ENCODE peak calls at places on chromosome 19, in eight cellular contexts. F is HepG2, I is astrocyte, X is mesendoderm, J is IMR-90, S is GM23248, G is neural progenitor cell, N is PC-3. V is an unnamed sample.

GRCh38 chr19:55419624-55420236 is 12.1 kb upstream of the UBE2S start:
- DNase-seq in N (no peak), I (no peak), J (no peak), F (no peak), G (no peak), X (no peak), S (no peak), V (no peak)

GRCh38 chr19:44623080-44623479 is 9.7 kb downstream of the IGSF23 start:
- DNase-seq in G (no peak), N (peak), S (peak), I (peak), J (peak), F (no peak), X (peak), V (no peak)

GRCh38 chr19:35851213-35852028 is 883 bp downstream of the NPHS1 start:
- DNase-seq in S (no peak), J (no peak), G (peak), N (no peak), F (no peak), I (no peak), X (peak), V (peak)

GRCh38 chr19:34984287-34984686 is 15.8 kb upstream of the GRAMD1A start:
- DNase-seq in S (no peak), J (no peak), N (no peak), F (no peak), I (no peak), G (no peak), X (no peak), V (no peak)

GRCh38 chr19:13727798-13728197 is 36.5 kb upstream of the MRI1 start:
- DNase-seq in F (no peak), I (peak), X (no peak), J (peak), S (peak), G (no peak), N (no peak), V (no peak)

GRCh38 chr19:42281175-42282035 is 12.4 kb downstream of the CIC start:
- DNase-seq in N (no peak), F (peak), I (peak), G (peak), S (peak), X (peak), J (peak), V (peak)

GRCh38 chr19:14089662-14090508 is 666 bp downstream of the SAMD1 start:
- DNase-seq in S (peak), F (no peak), G (peak), N (peak), X (peak), J (peak), I (peak), V (peak)

GRCh38 chr19:57288373-57288772 is 8.1 kb downstream of the ZNF460 start:
- DNase-seq in I (no peak), S (no peak), X (no peak), N (no peak), J (no peak), G (no peak), F (no peak), V (no peak)

GRCh38 chr19:5317321-5317720 is 23.3 kb downstream of the PTPRS start:
- DNase-seq in G (no peak), N (no peak), F (no peak), I (no peak), X (no peak), J (no peak), S (no peak), V (no peak)

GRCh38 chr19:41702208-41702651 is 6.2 kb upstream of the CEACAM5 start:
- DNase-seq in I (peak), G (no peak), N (peak), S (peak), J (peak), F (no peak), X (no peak), V (no peak)

GRCh38 chr19:31715249-31715944 is 366.2 kb upstream of the TSHZ3 start:
- DNase-seq in F (no peak), X (peak), N (no peak), G (no peak), J (no peak), S (no peak), I (peak), V (no peak)

GRCh38 chr19:9498183-9498902 is at the start of gene ZNF560:
- DNase-seq in I (peak), X (no peak), F (no peak), S (peak), N (no peak), G (no peak), J (peak), V (no peak)

GRCh38 chr19:48818234-48818823 is 7.5 kb upstream of the BCAT2 start:
- DNase-seq in F (no peak), X (no peak), S (no peak), I (no peak), J (no peak), G (no peak), N (no peak), V (no peak)

GRCh38 chr19:1854542-1855039 is 6.3 kb upstream of the REXO1 start:
- DNase-seq in I (no peak), G (peak), N (no peak), X (peak), J (no peak), S (peak), F (no peak), V (peak)
- H3K4me3 ChIP-seq in I (no peak), G (peak), N (no peak), X (no peak), J (no peak), S (peak), F (no peak), V (no peak)

DNA sequence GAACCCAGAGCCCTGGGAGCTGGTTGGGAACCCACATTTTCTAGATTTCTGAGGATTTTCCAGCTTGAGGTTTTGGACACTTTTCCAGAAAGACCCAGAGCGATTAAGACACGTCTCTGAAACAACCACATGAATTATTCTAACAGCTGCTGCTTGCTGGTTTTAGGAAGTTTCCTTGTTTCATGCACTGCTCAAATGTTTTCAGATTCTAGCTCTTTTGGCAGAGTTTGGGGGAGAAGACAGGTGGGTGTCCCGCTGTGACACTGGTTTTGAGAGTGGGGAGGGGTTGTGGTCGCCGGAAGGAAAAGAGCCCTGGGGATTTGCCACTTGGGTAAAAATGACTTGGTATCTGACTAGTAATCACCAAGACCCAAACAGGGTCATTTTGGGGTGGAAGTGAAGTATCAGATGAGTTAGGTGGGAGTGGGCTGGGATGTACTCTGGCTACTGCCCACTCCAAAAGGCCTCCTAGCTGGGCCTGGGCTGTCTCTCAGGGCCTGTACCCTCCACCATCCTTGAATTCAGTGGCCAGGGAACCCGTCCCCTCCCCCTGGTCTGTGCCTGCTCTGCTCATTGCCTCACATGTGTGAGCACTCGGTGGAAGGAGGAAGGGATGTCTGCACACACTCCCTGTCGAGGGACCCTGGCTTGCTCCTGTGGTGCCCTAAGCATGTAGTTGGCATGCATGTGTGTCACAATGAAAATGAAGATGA is 13.2 kb downstream of the GATAD2A start:
- DNase-seq in I (peak), G (no peak), J (no peak), F (no peak), X (no peak), N (no peak), S (no peak), V (no peak)
- H3K4me2 ChIP-seq in I (no peak), G (no peak), J (no peak), F (no peak), X (no peak), N (no peak), S (no peak), V (no peak)

GRCh38 chr19:50835785-50836542 is 2.6 kb upstream of the KLK15 start:
- DNase-seq in G (peak), I (peak), X (peak), J (peak), S (peak), F (peak), N (peak), V (peak)
- H3K9ac ChIP-seq in G (no peak), I (peak), X (peak), J (peak), S (peak), F (peak), N (no peak), V (peak)

GRCh38 chr19:16074488-16075365 is 1.6 kb upstream of the TPM4 start:
- DNase-seq in N (no peak), S (no peak), J (no peak), G (no peak), X (no peak), F (no peak), I (no peak), V (no peak)
- H3K4me3 ChIP-seq in N (no peak), S (no peak), J (no peak), G (no peak), X (no peak), F (no peak), I (no peak), V (no peak)

DNA sequence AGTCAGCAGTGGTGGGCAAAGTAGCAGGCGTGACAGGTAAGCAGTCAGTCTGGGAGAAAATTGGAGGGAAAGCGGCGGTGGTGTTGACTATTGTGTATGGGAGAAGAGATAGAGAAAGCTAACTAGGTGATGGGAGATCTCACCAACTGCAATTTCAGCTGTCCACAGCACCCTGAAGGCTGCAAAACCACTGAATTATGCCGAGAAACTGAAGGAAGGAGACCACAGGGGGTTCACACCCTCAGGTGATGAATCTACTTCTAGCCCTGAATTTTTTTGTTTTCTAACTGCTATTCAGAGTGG is 631.5 kb downstream of the UQCRFS1 start:
- DNase-seq in X (no peak), J (no peak), G (no peak), N (no peak), F (no peak), S (no peak), I (no peak), V (no peak)
- H3K4me2 ChIP-seq in X (no peak), J (no peak), G (no peak), N (no peak), F (no peak), S (no peak), I (no peak), V (no peak)

DNA sequence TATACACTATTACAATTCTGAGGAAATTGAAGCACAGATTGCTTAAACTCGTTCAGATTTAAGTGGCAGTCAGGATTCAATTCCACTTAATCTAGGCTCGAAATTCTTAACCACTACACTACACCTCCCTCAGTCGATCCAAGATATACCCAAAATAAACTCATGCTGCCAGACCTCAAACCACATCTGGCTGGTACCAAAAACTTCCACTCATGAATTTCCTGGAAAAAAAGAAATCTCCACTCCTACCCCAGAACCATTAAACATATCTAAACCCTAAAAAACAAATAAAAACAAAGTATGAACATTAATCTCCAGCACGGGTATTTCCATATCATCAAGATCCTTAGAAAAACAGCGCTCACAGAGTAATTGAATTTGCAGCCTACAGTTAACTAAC is 1.1 kb downstream of the ZFP30 start:
- DNase-seq in F (no peak), S (no peak), I (no peak), J (no peak), G (no peak), N (no peak), X (no peak), V (no peak)
- H3K9ac ChIP-seq in F (peak), S (peak), I (peak), J (peak), G (peak), N (peak), X (peak), V (peak)

GRCh38 chr19:19193926-19194325 is 1.9 kb downstream of the RFXANK start:
- DNase-seq in N (no peak), F (no peak), S (no peak), I (no peak), J (no peak), G (no peak), X (no peak), V (no peak)
- H3K4me3 ChIP-seq in N (peak), F (no peak), S (no peak), I (peak), J (no peak), G (no peak), X (no peak), V (peak)

DNA sequence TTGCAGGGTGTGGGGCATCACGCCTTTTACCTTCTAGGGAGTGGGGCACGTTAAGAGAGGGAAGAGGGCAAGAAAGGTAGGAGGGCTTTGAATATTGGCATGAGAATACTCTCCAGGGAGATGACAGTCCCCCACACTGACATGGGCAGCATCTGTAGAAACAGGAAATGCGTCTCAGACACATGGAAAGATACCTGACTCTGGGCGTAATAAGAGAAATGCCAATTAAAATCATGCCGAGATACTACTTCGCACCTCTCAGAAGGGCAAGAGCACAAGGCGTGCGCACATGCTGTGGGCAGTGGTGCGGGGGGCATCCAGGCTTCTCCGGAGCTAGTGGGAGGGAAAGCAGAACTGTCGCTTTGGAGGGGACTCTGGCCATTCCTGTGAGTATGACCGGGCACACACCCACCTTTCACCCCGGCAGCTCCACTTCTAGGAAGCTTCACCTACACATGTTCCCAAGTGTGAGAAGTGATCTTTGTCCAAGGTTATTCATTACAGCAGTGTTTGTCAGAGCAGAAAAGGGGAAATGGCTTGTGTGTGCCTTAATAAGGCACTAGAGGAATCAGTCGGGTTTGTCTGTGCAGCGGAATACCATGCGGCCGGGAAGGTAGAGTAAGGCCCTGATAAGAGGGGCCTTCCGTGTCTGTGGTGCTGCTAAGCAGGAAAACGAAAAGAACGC is 99.5 kb downstream of the SIPA1L3 start:
- DNase-seq in F (peak), X (no peak), I (no peak), S (no peak), N (no peak), J (no peak), G (no peak), V (peak)
- H3K4me2 ChIP-seq in F (peak), X (no peak), I (no peak), S (no peak), N (no peak), J (no peak), G (no peak), V (peak)

V was measured in Karpas-422.